ENCODE peak calls at places on chromosomes 6 and 20, in five cellular contexts. One of them, this sample, is unnamed.

GRCh38 chr6:41901882-41902519 is 6.8 kb upstream of the USP49 start:
- DNase-seq in ovary: no peak
- DNase-seq in NCI-H748 treated with DMSO at 0.1 percent for 48 hours: no peak
- DNase-seq in GM10248: peak
- DNase-seq in fibroblast of the conjunctiva: no peak
- DNase-seq in this sample: no peak

GRCh38 chr20:58708246-58708931 is 15.8 kb downstream of the NPEPL1 start:
- DNase-seq in ovary: peak
- DNase-seq in NCI-H748 treated with DMSO at 0.1 percent for 48 hours: no peak
- DNase-seq in GM10248: no peak
- DNase-seq in fibroblast of the conjunctiva: no peak
- DNase-seq in this sample: no peak

GRCh38 chr20:44314870-44315269 is 3.9 kb upstream of the FITM2 start:
- DNase-seq in ovary: no peak
- DNase-seq in NCI-H748 treated with DMSO at 0.1 percent for 48 hours: no peak
- DNase-seq in GM10248: no peak
- DNase-seq in fibroblast of the conjunctiva: no peak
- DNase-seq in this sample: no peak

GRCh38 chr6:48151142-48151541 is 40.1 kb upstream of the PTCHD4 start:
- DNase-seq in ovary: no peak
- DNase-seq in NCI-H748 treated with DMSO at 0.1 percent for 48 hours: no peak
- DNase-seq in GM10248: no peak
- DNase-seq in fibroblast of the conjunctiva: no peak
- DNase-seq in this sample: no peak

GRCh38 chr6:76003115-76003514 is 69.3 kb downstream of the IMPG1 start:
- DNase-seq in ovary: no peak
- DNase-seq in NCI-H748 treated with DMSO at 0.1 percent for 48 hours: no peak
- DNase-seq in GM10248: no peak
- DNase-seq in fibroblast of the conjunctiva: no peak
- DNase-seq in this sample: no peak

GRCh38 chr6:45171380-45171779 is 156.8 kb upstream of the RUNX2 start:
- DNase-seq in ovary: no peak
- DNase-seq in NCI-H748 treated with DMSO at 0.1 percent for 48 hours: no peak
- DNase-seq in GM10248: no peak
- DNase-seq in fibroblast of the conjunctiva: no peak
- DNase-seq in this sample: no peak

GRCh38 chr6:16239090-16239797 is 857 bp downstream of the GMPR start:
- DNase-seq in ovary: peak
- DNase-seq in NCI-H748 treated with DMSO at 0.1 percent for 48 hours: peak
- DNase-seq in GM10248: no peak
- DNase-seq in fibroblast of the conjunctiva: no peak
- DNase-seq in this sample: peak

GRCh38 chr6:28838634-28839442 is 84.9 kb downstream of the TRIM27 start:
- DNase-seq in ovary: peak
- DNase-seq in NCI-H748 treated with DMSO at 0.1 percent for 48 hours: peak
- DNase-seq in GM10248: peak
- DNase-seq in fibroblast of the conjunctiva: peak
- DNase-seq in this sample: peak

GRCh38 chr6:46751658-46752057 is 4.9 kb downstream of the ANKRD66 start:
- DNase-seq in ovary: no peak
- DNase-seq in NCI-H748 treated with DMSO at 0.1 percent for 48 hours: no peak
- DNase-seq in GM10248: no peak
- DNase-seq in fibroblast of the conjunctiva: no peak
- DNase-seq in this sample: no peak

This sample was measured in COR-L47.